ENCODE peak calls at places on chromosomes 2 and 18, in four cellular contexts. Z is HepG2, D is K562, B is H1. R is an unnamed sample.

GRCh38 chr2:186429095-186429494 is 57.0 kb upstream of the ZC3H15 start:
- DNase-seq in Z (no peak), D (no peak), B (no peak), R (no peak)

GRCh38 chr18:31562726-31563125 is 29.0 kb upstream of the TTR start:
- DNase-seq in Z (no peak), D (no peak), B (no peak), R (no peak)

GRCh38 chr2:227365833-227366232 is 13.3 kb downstream of the TM4SF20 start:
- DNase-seq in Z (no peak), D (no peak), B (no peak), R (no peak)

GRCh38 chr18:21145371-21145770 is 33.8 kb upstream of the ROCK1 start:
- DNase-seq in Z (no peak), D (no peak), B (no peak), R (no peak)

GRCh38 chr2:108605947-108606346 is 71.7 kb downstream of the LIMS1 start:
- DNase-seq in Z (no peak), D (no peak), B (no peak), R (no peak)

GRCh38 chr2:111702119-111702808 is 181.7 kb downstream of the ANAPC1 start:
- DNase-seq in Z (peak), D (peak), B (no peak), R (peak)

GRCh38 chr2:108119492-108119891 is 120.3 kb upstream of the SULT1C3 start:
- DNase-seq in Z (no peak), D (no peak), B (no peak), R (no peak)

GRCh38 chr18:29147944-29148343 is 971.0 kb upstream of the CDH2 start:
- DNase-seq in Z (no peak), D (no peak), B (no peak), R (no peak)

GRCh38 chr18:6255121-6255742 is 159.5 kb downstream of the L3MBTL4 start:
- DNase-seq in Z (no peak), D (no peak), B (no peak), R (no peak)

DNA sequence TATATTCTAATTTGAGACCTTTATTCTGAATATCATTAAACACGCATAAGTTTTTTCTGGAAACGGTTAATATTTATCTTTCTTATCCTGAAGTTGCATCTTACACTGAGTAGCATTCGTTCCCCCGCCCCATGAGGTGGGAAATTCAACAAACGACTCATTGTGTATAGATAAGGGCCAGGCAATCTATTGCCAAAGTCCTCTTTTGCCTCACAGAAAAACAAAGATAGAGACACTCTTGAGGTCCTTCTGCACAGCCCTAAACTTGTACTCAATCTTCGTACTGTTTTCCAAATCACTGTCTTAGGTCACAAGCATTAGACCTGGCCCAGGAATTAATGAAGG is 98.1 kb downstream of the COL6A3 start:
- DNase-seq in Z (peak), D (no peak), B (no peak), R (no peak)
- TF ChIP-seq RNF2 in Z (no peak), D (no peak), B (no peak), R (no peak)

DNA sequence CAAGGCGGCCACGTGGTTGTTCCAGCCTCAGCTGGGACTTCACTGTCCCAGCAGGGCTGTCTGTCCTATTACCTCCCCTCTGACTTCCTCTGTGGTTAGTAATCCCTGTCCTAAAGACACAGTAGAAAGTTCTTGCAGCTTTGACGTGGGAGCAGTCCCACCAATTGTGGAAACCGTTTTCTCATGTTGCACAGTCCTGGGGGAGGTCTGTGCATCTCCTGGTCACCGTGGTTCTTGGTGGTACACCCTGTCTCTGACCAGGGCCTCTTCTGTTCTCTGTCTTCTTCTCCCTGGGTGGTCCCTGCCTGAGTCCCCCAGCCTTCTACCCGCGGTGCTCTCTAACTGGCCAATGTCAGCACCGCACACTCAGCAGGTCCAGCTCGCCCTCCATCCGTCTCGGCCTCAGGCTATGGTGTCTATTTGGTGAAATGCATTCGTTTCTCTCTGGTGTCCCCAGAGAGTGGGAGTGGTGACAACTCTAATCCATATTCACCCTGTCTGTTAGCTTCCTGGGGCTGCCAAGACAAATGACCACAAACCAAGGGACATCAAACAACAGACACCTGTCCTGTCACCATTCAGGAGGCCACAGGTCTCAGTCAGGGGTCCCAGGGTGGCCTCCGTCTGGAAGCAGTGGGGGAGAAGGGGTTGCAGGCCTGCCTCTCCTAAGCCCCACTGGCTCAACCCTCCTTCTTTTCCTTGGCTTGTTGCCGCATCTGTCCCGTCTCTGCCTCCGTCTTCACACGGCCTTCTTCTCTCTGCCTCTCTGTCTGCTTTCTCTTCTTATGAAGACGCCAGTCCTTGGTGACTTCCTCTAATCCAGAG is 99.8 kb downstream of the SH3BP4 start:
- DNase-seq in Z (no peak), D (no peak), B (no peak), R (no peak)
- TF ChIP-seq RNF2 in Z (no peak), D (no peak), B (no peak), R (no peak)

GRCh38 chr18:11761553-11761952 is 72.5 kb downstream of the GNAL start:
- DNase-seq in Z (peak), D (peak), B (no peak), R (peak)
- TF ChIP-seq RNF2 in Z (no peak), D (no peak), B (no peak), R (no peak)

DNA sequence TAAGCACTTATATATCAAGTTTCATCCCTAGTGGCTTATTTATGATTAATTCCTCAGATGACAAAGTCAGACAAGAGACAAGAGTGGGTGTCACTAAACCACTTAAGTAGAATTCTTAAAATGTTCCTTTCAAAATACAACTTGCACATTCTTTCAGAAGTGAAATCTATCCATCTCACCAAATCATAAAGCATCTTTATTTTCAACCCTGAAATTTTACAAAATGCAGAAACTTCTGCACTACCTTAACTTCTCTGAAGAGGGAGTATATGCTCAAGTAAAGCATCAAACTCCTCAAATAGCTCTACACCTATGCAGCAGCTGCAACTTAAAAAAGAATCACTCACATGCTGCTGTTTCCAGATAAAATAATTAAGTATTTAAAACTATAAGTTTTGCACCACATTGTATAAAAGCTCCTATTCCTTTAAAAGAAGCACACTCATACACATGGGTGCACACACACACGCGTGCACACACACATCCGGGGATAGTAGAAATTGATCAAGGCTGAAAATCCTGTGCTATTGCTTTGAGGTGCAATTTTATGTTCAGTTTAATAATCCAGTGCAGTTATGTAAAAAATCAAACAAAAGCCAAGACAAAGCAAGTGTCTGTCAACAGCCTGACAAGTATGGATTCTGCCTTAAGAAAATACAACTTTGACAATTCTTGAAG is 244.5 kb downstream of the TCF4 start:
- DNase-seq in Z (no peak), D (peak), B (no peak), R (peak)
- TF ChIP-seq RNF2 in Z (no peak), D (no peak), B (no peak), R (no peak)

DNA sequence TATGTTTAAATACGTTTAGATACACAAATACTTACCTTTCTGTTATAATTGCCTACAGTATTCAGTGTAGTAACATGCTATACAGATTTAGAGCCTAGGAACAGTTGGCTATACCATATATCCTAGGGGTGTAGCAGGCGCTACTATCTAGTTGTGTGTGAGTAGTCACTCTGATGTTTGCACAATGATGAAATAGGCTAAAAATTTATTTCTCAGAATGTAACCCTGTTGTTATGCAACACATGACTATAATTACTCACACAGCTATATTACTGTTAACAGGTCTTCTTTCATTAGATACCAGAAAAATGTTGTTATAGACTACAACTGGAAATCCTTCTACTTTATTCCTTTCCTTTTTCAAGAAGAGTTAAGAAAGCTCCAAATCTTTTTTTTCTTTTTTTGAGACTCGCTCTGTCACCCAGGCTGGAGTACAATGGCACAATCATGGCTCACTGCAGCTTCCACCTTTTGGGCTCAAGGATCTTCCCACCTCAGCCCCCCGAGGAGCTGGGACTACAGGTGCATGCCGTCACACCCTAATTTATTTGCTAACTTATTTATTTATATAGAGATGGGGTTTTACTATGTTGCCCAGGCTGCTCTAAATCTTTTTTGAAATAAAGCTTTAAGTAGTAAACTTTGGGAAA is 48.5 kb downstream of the C2orf74 start:
- DNase-seq in Z (peak), D (no peak), B (no peak), R (peak)
- TF ChIP-seq RNF2 in Z (no peak), D (no peak), B (no peak), R (no peak)

DNA sequence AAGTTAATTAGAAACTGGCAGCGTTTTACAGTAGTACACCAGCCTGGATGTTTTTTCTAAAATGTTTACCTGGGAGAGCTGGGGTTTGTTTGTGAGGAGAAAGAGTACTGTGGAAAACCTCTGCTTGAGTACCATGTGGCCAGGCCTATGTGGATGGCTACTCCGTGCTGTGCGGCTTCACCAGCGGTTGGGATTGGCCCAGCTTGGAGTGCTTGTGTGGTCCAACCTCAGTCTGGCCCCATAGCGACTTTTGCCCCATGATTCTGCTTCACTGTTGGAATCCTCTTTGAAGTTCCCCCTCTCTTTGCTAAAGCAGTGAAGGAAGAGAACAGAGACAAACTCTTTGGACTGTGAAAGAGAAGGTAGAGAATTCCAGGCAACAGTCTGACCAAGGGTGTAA is 15.9 kb downstream of the CD8A start:
- DNase-seq in Z (no peak), D (no peak), B (no peak), R (no peak)
- TF ChIP-seq RNF2 in Z (no peak), D (no peak), B (no peak), R (no peak)

GRCh38 chr2:751474-751873 is 74.3 kb upstream of the TMEM18 start:
- DNase-seq in Z (no peak), D (no peak), B (no peak), R (no peak)
- TF ChIP-seq RNF2 in Z (no peak), D (no peak), B (no peak), R (no peak)

DNA sequence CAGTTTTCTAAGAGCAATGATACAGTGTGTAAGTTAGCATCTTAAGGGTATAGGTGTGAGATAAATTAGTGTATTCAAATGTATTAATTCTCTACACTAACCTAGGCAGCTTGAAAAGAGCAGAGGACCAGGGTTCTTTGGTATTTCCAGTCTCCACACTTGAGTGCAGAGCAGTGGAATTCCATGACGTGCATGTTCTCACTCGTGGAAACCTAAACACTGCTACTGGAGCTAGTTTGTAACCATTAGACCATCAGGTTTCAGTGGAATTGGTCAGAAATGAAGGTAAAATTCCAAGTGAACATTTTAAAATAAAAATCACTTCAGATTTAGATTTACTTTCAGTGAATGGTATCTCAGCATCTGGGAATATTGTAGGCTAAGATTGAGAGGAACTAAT is 9.0 kb downstream of the SPTBN1 start:
- DNase-seq in Z (no peak), D (no peak), B (no peak), R (no peak)
- TF ChIP-seq RNF2 in Z (no peak), D (no peak), B (no peak), R (no peak)